ENCODE peak calls at places on chromosomes 11 and 22, in six cellular contexts. One of them, this sample, is unnamed.

GRCh38 chr11:34013893-34014571 is 37.5 kb upstream of the CAPRIN1 start:
- DNase-seq in SK-N-SH: no peak
- DNase-seq in HepG2: no peak
- DNase-seq in K562: no peak
- DNase-seq in H1: no peak
- DNase-seq in GM12878: no peak
- DNase-seq in this sample: no peak

GRCh38 chr11:13064593-13064992 is 55.5 kb downstream of the RASSF10 start:
- DNase-seq in SK-N-SH: no peak
- DNase-seq in HepG2: no peak
- DNase-seq in K562: no peak
- DNase-seq in H1: no peak
- DNase-seq in GM12878: no peak
- DNase-seq in this sample: no peak

GRCh38 chr22:43126506-43127165 is 16.1 kb downstream of the BIK start:
- DNase-seq in SK-N-SH: peak; percentile 25
- DNase-seq in HepG2: peak; percentile 65
- DNase-seq in K562: peak; percentile 21
- DNase-seq in H1: no peak
- DNase-seq in GM12878: no peak
- DNase-seq in this sample: no peak

GRCh38 chr11:17075506-17075905 is 2.0 kb downstream of the RPS13 start:
- DNase-seq in SK-N-SH: no peak
- DNase-seq in HepG2: no peak
- DNase-seq in K562: no peak
- DNase-seq in H1: no peak
- DNase-seq in GM12878: no peak
- DNase-seq in this sample: no peak

GRCh38 chr11:44030996-44031395 is 16.8 kb upstream of the ACCSL start:
- DNase-seq in SK-N-SH: no peak
- DNase-seq in HepG2: no peak
- DNase-seq in K562: no peak
- DNase-seq in H1: no peak
- DNase-seq in GM12878: no peak
- DNase-seq in this sample: no peak

GRCh38 chr11:114179234-114179941 is 116.8 kb upstream of the NNMT start:
- DNase-seq in SK-N-SH: no peak
- DNase-seq in HepG2: no peak
- DNase-seq in K562: peak; percentile 34
- DNase-seq in H1: no peak
- DNase-seq in GM12878: no peak
- DNase-seq in this sample: no peak

GRCh38 chr22:36741204-36741793 is 34.6 kb downstream of the IFT27 start:
- DNase-seq in SK-N-SH: peak; percentile 75
- DNase-seq in HepG2: no peak
- DNase-seq in K562: peak; percentile 22
- DNase-seq in H1: no peak
- DNase-seq in GM12878: no peak
- DNase-seq in this sample: no peak

GRCh38 chr22:32761251-32761903 is 40.1 kb upstream of the TIMP3 start:
- DNase-seq in SK-N-SH: no peak
- DNase-seq in HepG2: no peak
- DNase-seq in K562: no peak
- DNase-seq in H1: no peak
- DNase-seq in GM12878: no peak
- DNase-seq in this sample: no peak

GRCh38 chr22:48045369-48045768 is 1282.9 kb downstream of the TBC1D22A start:
- DNase-seq in SK-N-SH: no peak
- DNase-seq in HepG2: no peak
- DNase-seq in K562: no peak
- DNase-seq in H1: no peak
- DNase-seq in GM12878: peak; percentile 64
- DNase-seq in this sample: no peak

GRCh38 chr11:69914286-69915150 is 95.3 kb upstream of the FGF3 start:
- DNase-seq in SK-N-SH: no peak
- DNase-seq in HepG2: no peak
- DNase-seq in K562: no peak
- DNase-seq in H1: no peak
- DNase-seq in GM12878: no peak
- DNase-seq in this sample: no peak

GRCh38 chr22:23192133-23192532 is 11.8 kb downstream of the BCR start:
- DNase-seq in SK-N-SH: no peak
- DNase-seq in HepG2: no peak
- DNase-seq in K562: peak; percentile 60
- DNase-seq in H1: no peak
- DNase-seq in GM12878: no peak
- DNase-seq in this sample: no peak

GRCh38 chr22:43553451-43554258 is 141.8 kb downstream of the MPPED1 start:
- DNase-seq in SK-N-SH: no peak
- DNase-seq in HepG2: no peak
- DNase-seq in K562: no peak
- DNase-seq in H1: no peak
- DNase-seq in GM12878: no peak
- DNase-seq in this sample: no peak

GRCh38 chr11:65266210-65266609 is 4.4 kb downstream of the POLA2 start:
- DNase-seq in SK-N-SH: no peak
- DNase-seq in HepG2: no peak
- DNase-seq in K562: peak; percentile 52
- DNase-seq in H1: no peak
- DNase-seq in GM12878: no peak
- DNase-seq in this sample: no peak

GRCh38 chr11:69463181-69463891 is 18.1 kb upstream of the LINC01488 start:
- DNase-seq in SK-N-SH: peak; percentile 88
- DNase-seq in HepG2: peak; percentile 36
- DNase-seq in K562: peak; percentile 28
- DNase-seq in H1: no peak
- DNase-seq in GM12878: no peak
- DNase-seq in this sample: no peak

GRCh38 chr11:112588252-112588668 is 327.6 kb upstream of the PLET1 start:
- DNase-seq in SK-N-SH: peak; percentile 69
- DNase-seq in HepG2: peak; percentile 71
- DNase-seq in K562: peak; percentile 72
- DNase-seq in H1: peak; percentile 19
- DNase-seq in GM12878: peak; percentile 40
- DNase-seq in this sample: peak; percentile 60

GRCh38 chr11:68036141-68036716 is 2.6 kb upstream of the TCIRG1 start:
- DNase-seq in SK-N-SH: no peak
- DNase-seq in HepG2: no peak
- DNase-seq in K562: no peak
- DNase-seq in H1: no peak
- DNase-seq in GM12878: no peak
- DNase-seq in this sample: peak; percentile 77

GRCh38 chr11:1517117-1518005 is 30.8 kb upstream of the MOB2 start:
- DNase-seq in SK-N-SH: no peak
- DNase-seq in HepG2: no peak
- DNase-seq in K562: no peak
- DNase-seq in H1: no peak
- DNase-seq in GM12878: no peak
- DNase-seq in this sample: no peak

GRCh38 chr11:45887587-45887986 is 2.1 kb downstream of the MAPK8IP1 start:
- DNase-seq in SK-N-SH: no peak
- DNase-seq in HepG2: no peak
- DNase-seq in K562: no peak
- DNase-seq in H1: no peak
- DNase-seq in GM12878: no peak
- DNase-seq in this sample: no peak

GRCh38 chr11:119192111-119192510 is 6.8 kb downstream of the NHERF4 start:
- DNase-seq in SK-N-SH: no peak
- DNase-seq in HepG2: no peak
- DNase-seq in K562: no peak
- DNase-seq in H1: no peak
- DNase-seq in GM12878: no peak
- DNase-seq in this sample: peak; percentile 68

GRCh38 chr11:8942518-8943066 is at the start of gene ASCL3:
- DNase-seq in SK-N-SH: no peak
- DNase-seq in HepG2: no peak
- DNase-seq in K562: no peak
- DNase-seq in H1: no peak
- DNase-seq in GM12878: no peak
- DNase-seq in this sample: no peak

GRCh38 chr11:67632175-67632981 is 2.6 kb upstream of the NUDT8 start:
- DNase-seq in SK-N-SH: no peak
- DNase-seq in HepG2: peak; percentile 71
- DNase-seq in K562: no peak
- DNase-seq in H1: no peak
- DNase-seq in GM12878: no peak
- DNase-seq in this sample: no peak

GRCh38 chr11:9616858-9617257 is 43.4 kb downstream of the WEE1 start:
- DNase-seq in SK-N-SH: no peak
- DNase-seq in HepG2: no peak
- DNase-seq in K562: no peak
- DNase-seq in H1: no peak
- DNase-seq in GM12878: no peak
- DNase-seq in this sample: no peak

GRCh38 chr22:20155330-20156041 is 4.6 kb upstream of the CCDC188 start:
- DNase-seq in SK-N-SH: peak; percentile 96
- DNase-seq in HepG2: peak; percentile 19
- DNase-seq in K562: no peak
- DNase-seq in H1: no peak
- DNase-seq in GM12878: no peak
- DNase-seq in this sample: peak; percentile 29
- H3K4me3 ChIP-seq in SK-N-SH: peak overlapping the region; percentile 61
- H3K4me3 ChIP-seq in HepG2: no peak overlapping the region
- H3K4me3 ChIP-seq in K562: no peak overlapping the region
- H3K4me3 ChIP-seq in H1: no peak overlapping the region
- H3K4me3 ChIP-seq in GM12878: no peak overlapping the region
- H3K4me3 ChIP-seq in this sample: no peak overlapping the region

DNA sequence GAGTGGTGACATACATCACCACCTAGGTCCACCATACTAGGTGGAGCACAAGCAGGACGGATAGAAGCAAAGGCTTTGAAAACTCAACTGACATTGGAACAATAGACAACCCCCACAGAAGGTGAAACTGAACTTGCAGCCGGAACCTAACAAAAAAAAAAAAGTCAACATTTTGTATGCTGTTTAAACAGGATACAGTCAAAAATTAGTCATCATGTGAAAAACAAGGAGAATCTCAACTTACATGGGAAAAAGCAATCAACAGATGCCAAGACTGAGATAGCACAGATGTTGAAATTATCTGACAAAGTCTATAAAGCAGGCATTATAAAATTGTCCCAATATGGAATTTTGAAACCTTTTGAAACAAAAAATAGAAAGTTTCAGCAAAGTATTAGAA is 123.9 kb downstream of the RAB38 start:
- DNase-seq in SK-N-SH: no peak
- DNase-seq in HepG2: peak; percentile 15
- DNase-seq in K562: no peak
- DNase-seq in H1: no peak
- DNase-seq in GM12878: no peak
- DNase-seq in this sample: no peak
- TF ChIP-seq GABPA in SK-N-SH: no peak
- TF ChIP-seq GABPA in HepG2: no peak
- TF ChIP-seq GABPA in K562: no peak
- TF ChIP-seq GABPA in H1: no peak
- TF ChIP-seq GABPA in GM12878: no peak
- TF ChIP-seq GABPA in this sample: no peak

GRCh38 chr22:27097933-27098332 is 440.5 kb downstream of the MIAT start:
- DNase-seq in SK-N-SH: no peak
- DNase-seq in HepG2: no peak
- DNase-seq in K562: no peak
- DNase-seq in H1: no peak
- DNase-seq in GM12878: no peak
- DNase-seq in this sample: no peak

GRCh38 chr22:27100323-27100722 is 442.9 kb downstream of the MIAT start:
- DNase-seq in SK-N-SH: no peak
- DNase-seq in HepG2: no peak
- DNase-seq in K562: no peak
- DNase-seq in H1: no peak
- DNase-seq in GM12878: no peak
- DNase-seq in this sample: no peak

GRCh38 chr22:27094633-27095308 is 437.4 kb downstream of the MIAT start:
- DNase-seq in SK-N-SH: no peak
- DNase-seq in HepG2: no peak
- DNase-seq in K562: no peak
- DNase-seq in H1: no peak
- DNase-seq in GM12878: no peak
- DNase-seq in this sample: no peak

GRCh38 chr22:27099896-27100295 is 442.5 kb downstream of the MIAT start:
- DNase-seq in SK-N-SH: no peak
- DNase-seq in HepG2: no peak
- DNase-seq in K562: no peak
- DNase-seq in H1: no peak
- DNase-seq in GM12878: no peak
- DNase-seq in this sample: no peak

DNA sequence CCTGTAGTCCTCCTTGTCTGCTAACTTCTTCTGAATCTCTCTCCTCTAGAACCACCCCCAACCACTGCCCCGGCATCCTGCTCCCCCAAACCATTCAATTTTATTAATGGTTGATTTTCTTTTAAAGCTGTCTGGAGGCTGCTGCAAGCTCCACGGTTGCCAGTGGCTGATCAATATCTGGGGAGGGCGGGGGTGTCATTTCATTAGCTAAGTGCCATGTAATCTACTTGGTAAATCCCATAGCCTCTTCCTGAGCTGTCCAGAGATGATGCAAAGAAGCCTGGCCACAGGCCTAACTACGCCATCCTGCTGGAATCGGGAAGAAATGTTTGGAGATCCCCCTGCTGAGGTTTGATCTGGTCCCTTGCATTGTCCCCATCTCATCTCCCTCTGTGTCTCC is 440.1 kb downstream of the MIAT start:
- DNase-seq in SK-N-SH: no peak
- DNase-seq in HepG2: no peak
- DNase-seq in K562: no peak
- DNase-seq in H1: no peak
- DNase-seq in GM12878: no peak
- DNase-seq in this sample: no peak
- H3K4me3 ChIP-seq in SK-N-SH: no peak overlapping the region
- H3K4me3 ChIP-seq in HepG2: no peak overlapping the region
- H3K4me3 ChIP-seq in K562: no peak overlapping the region
- H3K4me3 ChIP-seq in H1: no peak overlapping the region
- H3K4me3 ChIP-seq in GM12878: no peak overlapping the region
- H3K4me3 ChIP-seq in this sample: no peak overlapping the region

DNA sequence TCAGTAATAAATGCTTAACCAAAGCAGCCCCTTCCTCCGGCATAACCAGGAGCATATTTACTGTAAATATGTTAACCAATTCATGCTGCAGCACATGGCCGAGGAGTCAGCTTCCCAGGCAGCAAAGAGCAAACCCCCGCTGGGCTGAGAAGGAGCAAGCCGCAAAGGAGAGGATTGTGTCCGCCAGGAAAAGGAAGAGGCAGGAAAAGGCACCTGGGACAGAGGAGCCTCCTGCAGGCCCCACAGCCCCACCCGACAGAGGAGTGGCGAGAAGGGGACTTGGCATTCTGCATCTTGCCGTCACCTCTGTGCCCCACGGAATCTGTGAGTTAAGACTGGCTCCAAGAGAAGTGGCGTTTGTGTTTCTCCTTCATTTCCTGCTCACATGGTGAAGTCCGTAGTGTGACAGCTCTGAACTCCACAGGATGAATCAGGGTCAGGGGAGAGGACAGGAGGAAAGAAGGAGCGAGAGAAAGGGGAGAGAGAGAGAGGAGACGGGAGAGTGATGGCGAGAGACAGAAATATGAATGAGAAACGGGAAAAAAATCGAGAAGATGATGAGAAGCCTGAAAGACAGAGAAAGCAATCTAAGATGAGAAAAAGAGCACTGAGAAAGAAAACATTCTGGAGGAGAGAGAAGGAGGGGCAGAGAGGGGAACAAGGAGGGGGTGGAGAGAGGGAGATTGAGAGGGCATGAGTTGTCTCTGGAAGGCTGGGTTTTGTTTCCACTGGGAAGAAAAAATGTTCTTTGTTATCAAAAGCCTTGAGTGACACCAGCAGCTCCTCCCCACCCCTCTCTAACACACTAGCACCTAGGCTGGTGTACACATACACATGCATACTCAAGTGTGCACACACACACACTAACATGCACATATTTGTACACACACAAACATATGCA is 489.6 kb downstream of the MN1 start:
- DNase-seq in SK-N-SH: no peak
- DNase-seq in HepG2: no peak
- DNase-seq in K562: no peak
- DNase-seq in H1: no peak
- DNase-seq in GM12878: no peak
- DNase-seq in this sample: no peak
- TF ChIP-seq GABPA in SK-N-SH: no peak
- TF ChIP-seq GABPA in HepG2: no peak
- TF ChIP-seq GABPA in K562: no peak
- TF ChIP-seq GABPA in H1: no peak
- TF ChIP-seq GABPA in GM12878: no peak
- TF ChIP-seq GABPA in this sample: no peak

This sample was measured in HL-60.